ENCODE peak calls at places on chromosomes 3 and 15, in nine cellular contexts. H is GM23248; I is NCI-H1092; L is CD4-positive, CD25-positive, alpha-beta regulatory T cell; E is NCI-H1048; D is lung microvascular endothelial cell; W is M059J; M is A172; A is NCI-H774. B is an unnamed sample.

GRCh38 chr15:40069178-40070165 is 30.5 kb upstream of the SRP14 start:
- DNase-seq in H (peak), I (peak), L (no peak), E (peak), D (peak), W (peak), M (peak), A (peak), B (peak)

GRCh38 chr3:64686446-64686908 is 1.3 kb downstream of the ADAMTS9 start:
- DNase-seq in H (peak), I (no peak), L (no peak), E (no peak), D (peak), W (peak), M (peak), A (no peak), B (peak)

GRCh38 chr15:77118787-77119410 is 48.0 kb upstream of the TSPAN3 start:
- DNase-seq in H (peak), I (no peak), L (peak), E (peak), D (peak), W (peak), M (peak), A (peak), B (peak)

GRCh38 chr3:179141890-179142289 is 6.3 kb upstream of the PIK3CA start:
- DNase-seq in H (no peak), I (no peak), L (no peak), E (no peak), D (no peak), W (no peak), M (no peak), A (no peak), B (no peak)

GRCh38 chr15:63599401-63600000 is 2.3 kb downstream of the FBXL22 start:
- DNase-seq in H (peak), I (no peak), L (peak), E (no peak), D (peak), W (peak), M (no peak), A (no peak), B (peak)

GRCh38 chr3:52715714-52716305 is 9.9 kb downstream of the SPCS1 start:
- DNase-seq in H (no peak), I (no peak), L (no peak), E (no peak), D (no peak), W (no peak), M (no peak), A (no peak), B (no peak)

GRCh38 chr3:16119887-16120286 is 54.6 kb upstream of the GALNT15 start:
- DNase-seq in H (no peak), I (no peak), L (no peak), E (no peak), D (no peak), W (no peak), M (no peak), A (no peak), B (no peak)

GRCh38 chr3:127834771-127835170 is 12.5 kb upstream of the MGLL start:
- DNase-seq in H (no peak), I (no peak), L (no peak), E (no peak), D (no peak), W (no peak), M (no peak), A (no peak), B (no peak)

GRCh38 chr3:113660901-113661300 is 35.5 kb downstream of the USF3 start:
- DNase-seq in H (no peak), I (no peak), L (no peak), E (no peak), D (no peak), W (peak), M (no peak), A (no peak), B (no peak)

GRCh38 chr15:35362195-35362829 is 183.7 kb downstream of the DPH6 start:
- DNase-seq in H (peak), I (no peak), L (no peak), E (no peak), D (no peak), W (peak), M (no peak), A (no peak), B (no peak)

GRCh38 chr3:58868101-58868779 is 181.6 kb downstream of the CFAP20DC start:
- DNase-seq in H (no peak), I (no peak), L (no peak), E (no peak), D (no peak), W (no peak), M (no peak), A (no peak), B (no peak)

GRCh38 chr3:183487896-183488295 is 59.5 kb upstream of the MCF2L2 start:
- DNase-seq in H (no peak), I (no peak), L (no peak), E (no peak), D (no peak), W (no peak), M (no peak), A (no peak), B (no peak)

GRCh38 chr3:116777181-116777840 is 67.7 kb downstream of the TUSC7 start:
- DNase-seq in H (peak), I (no peak), L (no peak), E (no peak), D (no peak), W (peak), M (no peak), A (no peak), B (no peak)

B was measured in Daoy.